ENCODE peak calls at places on chromosomes 2 and 18, in ten cellular contexts. One of them, this sample, is unnamed.

GRCh38 chr18:48455555-48456478 is 46.6 kb upstream of the ZBTB7C start:
- DNase-seq in sigmoid colon: no peak
- DNase-seq in ovary: peak; percentile 45
- DNase-seq in Karpas-422: no peak
- DNase-seq in astrocyte of the cerebellum: peak; percentile 97
- DNase-seq in A673: no peak
- DNase-seq in tibial nerve: no peak
- DNase-seq in AG09309: peak; percentile 92
- DNase-seq in left ventricle myocardium inferior: no peak
- DNase-seq in Panc1: no peak
- DNase-seq in this sample: no peak

GRCh38 chr2:196925768-196926561 is 542 bp downstream of the PGAP1 start:
- DNase-seq in sigmoid colon: peak; percentile 72
- DNase-seq in ovary: peak; percentile 53
- DNase-seq in Karpas-422: peak; percentile 74
- DNase-seq in astrocyte of the cerebellum: no peak
- DNase-seq in A673: peak; percentile 60
- DNase-seq in tibial nerve: peak; percentile 18
- DNase-seq in AG09309: no peak
- DNase-seq in left ventricle myocardium inferior: peak; percentile 29
- DNase-seq in Panc1: peak; percentile 7
- DNase-seq in this sample: peak; percentile 39

GRCh38 chr2:239979243-239980023 is 45.7 kb downstream of the NDUFA10 start:
- DNase-seq in sigmoid colon: no peak
- DNase-seq in ovary: no peak
- DNase-seq in Karpas-422: no peak
- DNase-seq in astrocyte of the cerebellum: peak; percentile 28
- DNase-seq in A673: no peak
- DNase-seq in tibial nerve: no peak
- DNase-seq in AG09309: no peak
- DNase-seq in left ventricle myocardium inferior: no peak
- DNase-seq in Panc1: no peak
- DNase-seq in this sample: no peak

GRCh38 chr18:44546954-44547353 is 133.7 kb upstream of the SETBP1 start:
- DNase-seq in sigmoid colon: no peak
- DNase-seq in ovary: no peak
- DNase-seq in Karpas-422: no peak
- DNase-seq in astrocyte of the cerebellum: no peak
- DNase-seq in A673: no peak
- DNase-seq in tibial nerve: no peak
- DNase-seq in AG09309: no peak
- DNase-seq in left ventricle myocardium inferior: no peak
- DNase-seq in Panc1: no peak
- DNase-seq in this sample: no peak

GRCh38 chr2:36380624-36381481 is 25.3 kb downstream of the CRIM1 start:
- DNase-seq in sigmoid colon: no peak
- DNase-seq in ovary: peak; percentile 43
- DNase-seq in Karpas-422: no peak
- DNase-seq in astrocyte of the cerebellum: no peak
- DNase-seq in A673: no peak
- DNase-seq in tibial nerve: no peak
- DNase-seq in AG09309: no peak
- DNase-seq in left ventricle myocardium inferior: peak; percentile 23
- DNase-seq in Panc1: no peak
- DNase-seq in this sample: peak; percentile 69

GRCh38 chr2:112050311-112050710 is 4.8 kb upstream of the TMEM87B start:
- DNase-seq in sigmoid colon: no peak
- DNase-seq in ovary: no peak
- DNase-seq in Karpas-422: no peak
- DNase-seq in astrocyte of the cerebellum: no peak
- DNase-seq in A673: no peak
- DNase-seq in tibial nerve: no peak
- DNase-seq in AG09309: no peak
- DNase-seq in left ventricle myocardium inferior: no peak
- DNase-seq in Panc1: no peak
- DNase-seq in this sample: no peak

GRCh38 chr18:50819027-50819726 is 639 bp downstream of the MRO start:
- DNase-seq in sigmoid colon: peak; percentile 67
- DNase-seq in ovary: peak; percentile 51
- DNase-seq in Karpas-422: no peak
- DNase-seq in astrocyte of the cerebellum: no peak
- DNase-seq in A673: no peak
- DNase-seq in tibial nerve: no peak
- DNase-seq in AG09309: no peak
- DNase-seq in left ventricle myocardium inferior: peak; percentile 33
- DNase-seq in Panc1: no peak
- DNase-seq in this sample: peak; percentile 59

GRCh38 chr2:74177697-74178096 is 982 bp downstream of the MOB1A start:
- DNase-seq in sigmoid colon: no peak
- DNase-seq in ovary: no peak
- DNase-seq in Karpas-422: no peak
- DNase-seq in astrocyte of the cerebellum: no peak
- DNase-seq in A673: no peak
- DNase-seq in tibial nerve: no peak
- DNase-seq in AG09309: no peak
- DNase-seq in left ventricle myocardium inferior: no peak
- DNase-seq in Panc1: no peak
- DNase-seq in this sample: no peak

GRCh38 chr2:153622285-153622684 is 143.7 kb upstream of the RPRM start:
- DNase-seq in sigmoid colon: no peak
- DNase-seq in ovary: no peak
- DNase-seq in Karpas-422: peak; percentile 60
- DNase-seq in astrocyte of the cerebellum: no peak
- DNase-seq in A673: peak; percentile 1
- DNase-seq in tibial nerve: no peak
- DNase-seq in AG09309: no peak
- DNase-seq in left ventricle myocardium inferior: no peak
- DNase-seq in Panc1: no peak
- DNase-seq in this sample: no peak

GRCh38 chr2:46361920-46362666 is 64.9 kb downstream of the EPAS1 start:
- DNase-seq in sigmoid colon: no peak
- DNase-seq in ovary: no peak
- DNase-seq in Karpas-422: no peak
- DNase-seq in astrocyte of the cerebellum: no peak
- DNase-seq in A673: no peak
- DNase-seq in tibial nerve: no peak
- DNase-seq in AG09309: no peak
- DNase-seq in left ventricle myocardium inferior: no peak
- DNase-seq in Panc1: no peak
- DNase-seq in this sample: peak; percentile 10

GRCh38 chr2:6773007-6773693 is 92.6 kb downstream of the CMPK2 start:
- DNase-seq in sigmoid colon: peak; percentile 71
- DNase-seq in ovary: peak; percentile 60
- DNase-seq in Karpas-422: peak; percentile 96
- DNase-seq in astrocyte of the cerebellum: no peak
- DNase-seq in A673: peak; percentile 61
- DNase-seq in tibial nerve: peak; percentile 51
- DNase-seq in AG09309: no peak
- DNase-seq in left ventricle myocardium inferior: peak; percentile 52
- DNase-seq in Panc1: peak; percentile 22
- DNase-seq in this sample: peak; percentile 94
- H3K4me3 ChIP-seq in sigmoid colon: peak overlapping the region; percentile 10
- H3K4me3 ChIP-seq in ovary: no peak overlapping the region
- H3K4me3 ChIP-seq in Karpas-422: peak overlapping the region; percentile 72
- H3K4me3 ChIP-seq in astrocyte of the cerebellum: peak overlapping the region; percentile 32
- H3K4me3 ChIP-seq in A673: no peak overlapping the region
- H3K4me3 ChIP-seq in tibial nerve: no peak overlapping the region
- H3K4me3 ChIP-seq in AG09309: no peak overlapping the region
- H3K4me3 ChIP-seq in left ventricle myocardium inferior: peak overlapping the region; percentile 35
- H3K4me3 ChIP-seq in Panc1: peak overlapping the region; percentile 29
- H3K4me3 ChIP-seq in this sample: peak overlapping the region; percentile 22

DNA sequence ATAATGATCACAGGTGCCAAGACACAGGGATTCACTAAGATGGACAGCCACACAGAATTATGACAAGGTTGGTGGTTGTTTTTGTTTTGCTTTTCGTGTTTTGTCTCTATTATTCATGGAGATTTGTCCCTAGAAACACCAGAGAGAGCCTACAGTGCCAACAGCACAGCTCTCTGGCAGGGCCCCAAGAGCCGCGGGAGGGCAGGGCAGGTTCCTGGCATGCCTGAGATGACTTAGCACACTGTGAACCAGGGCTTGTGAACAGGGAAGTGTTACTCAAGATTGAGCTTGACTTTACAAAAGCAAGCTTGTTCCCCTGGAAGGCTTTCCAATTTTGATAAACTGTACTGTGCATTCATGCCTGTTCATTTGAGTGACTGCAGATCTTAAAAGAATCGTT is 437.4 kb upstream of the SALL3 start:
- DNase-seq in sigmoid colon: peak; percentile 80
- DNase-seq in ovary: no peak
- DNase-seq in Karpas-422: no peak
- DNase-seq in astrocyte of the cerebellum: no peak
- DNase-seq in A673: no peak
- DNase-seq in tibial nerve: peak; percentile 68
- DNase-seq in AG09309: no peak
- DNase-seq in left ventricle myocardium inferior: peak; percentile 81
- DNase-seq in Panc1: no peak
- DNase-seq in this sample: peak; percentile 92
- H3K4me3 ChIP-seq in sigmoid colon: no peak overlapping the region
- H3K4me3 ChIP-seq in ovary: no peak overlapping the region
- H3K4me3 ChIP-seq in Karpas-422: no peak overlapping the region
- H3K4me3 ChIP-seq in astrocyte of the cerebellum: no peak overlapping the region
- H3K4me3 ChIP-seq in A673: no peak overlapping the region
- H3K4me3 ChIP-seq in tibial nerve: no peak overlapping the region
- H3K4me3 ChIP-seq in AG09309: no peak overlapping the region
- H3K4me3 ChIP-seq in left ventricle myocardium inferior: no peak overlapping the region
- H3K4me3 ChIP-seq in Panc1: no peak overlapping the region
- H3K4me3 ChIP-seq in this sample: no peak overlapping the region

GRCh38 chr2:161090401-161090800 is 69.8 kb upstream of the TANK start:
- DNase-seq in sigmoid colon: no peak
- DNase-seq in ovary: no peak
- DNase-seq in Karpas-422: peak; percentile 72
- DNase-seq in astrocyte of the cerebellum: no peak
- DNase-seq in A673: no peak
- DNase-seq in tibial nerve: no peak
- DNase-seq in AG09309: no peak
- DNase-seq in left ventricle myocardium inferior: no peak
- DNase-seq in Panc1: no peak
- DNase-seq in this sample: no peak
- H3K4me3 ChIP-seq in sigmoid colon: no peak overlapping the region
- H3K4me3 ChIP-seq in ovary: no peak overlapping the region
- H3K4me3 ChIP-seq in Karpas-422: no peak overlapping the region
- H3K4me3 ChIP-seq in astrocyte of the cerebellum: no peak overlapping the region
- H3K4me3 ChIP-seq in A673: no peak overlapping the region
- H3K4me3 ChIP-seq in tibial nerve: no peak overlapping the region
- H3K4me3 ChIP-seq in AG09309: no peak overlapping the region
- H3K4me3 ChIP-seq in left ventricle myocardium inferior: no peak overlapping the region
- H3K4me3 ChIP-seq in Panc1: no peak overlapping the region
- H3K4me3 ChIP-seq in this sample: no peak overlapping the region

DNA sequence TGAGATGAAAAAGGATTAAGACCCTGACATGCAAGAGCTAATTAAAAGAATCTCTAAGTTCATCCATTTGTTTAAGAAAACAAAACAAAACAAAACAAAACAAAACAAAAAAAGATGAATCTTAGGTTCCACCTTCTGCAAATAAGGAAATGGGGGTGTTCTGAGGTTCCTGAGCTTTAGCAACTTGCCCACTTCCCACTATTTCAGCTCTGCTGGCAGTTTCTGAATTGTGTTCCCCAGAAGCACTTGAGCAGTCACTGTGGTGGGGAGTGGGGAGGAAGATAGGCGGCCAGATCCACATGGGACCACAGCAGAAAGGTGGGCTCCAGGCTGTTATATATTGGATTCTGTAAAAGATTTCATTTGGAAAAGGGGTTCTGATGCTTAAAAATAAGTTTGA is 20.3 kb downstream of the INO80C start:
- DNase-seq in sigmoid colon: no peak
- DNase-seq in ovary: no peak
- DNase-seq in Karpas-422: no peak
- DNase-seq in astrocyte of the cerebellum: no peak
- DNase-seq in A673: no peak
- DNase-seq in tibial nerve: no peak
- DNase-seq in AG09309: no peak
- DNase-seq in left ventricle myocardium inferior: no peak
- DNase-seq in Panc1: no peak
- DNase-seq in this sample: no peak
- H3K4me3 ChIP-seq in sigmoid colon: no peak overlapping the region
- H3K4me3 ChIP-seq in ovary: no peak overlapping the region
- H3K4me3 ChIP-seq in Karpas-422: no peak overlapping the region
- H3K4me3 ChIP-seq in astrocyte of the cerebellum: no peak overlapping the region
- H3K4me3 ChIP-seq in A673: no peak overlapping the region
- H3K4me3 ChIP-seq in tibial nerve: no peak overlapping the region
- H3K4me3 ChIP-seq in AG09309: no peak overlapping the region
- H3K4me3 ChIP-seq in left ventricle myocardium inferior: no peak overlapping the region
- H3K4me3 ChIP-seq in Panc1: no peak overlapping the region
- H3K4me3 ChIP-seq in this sample: no peak overlapping the region

DNA sequence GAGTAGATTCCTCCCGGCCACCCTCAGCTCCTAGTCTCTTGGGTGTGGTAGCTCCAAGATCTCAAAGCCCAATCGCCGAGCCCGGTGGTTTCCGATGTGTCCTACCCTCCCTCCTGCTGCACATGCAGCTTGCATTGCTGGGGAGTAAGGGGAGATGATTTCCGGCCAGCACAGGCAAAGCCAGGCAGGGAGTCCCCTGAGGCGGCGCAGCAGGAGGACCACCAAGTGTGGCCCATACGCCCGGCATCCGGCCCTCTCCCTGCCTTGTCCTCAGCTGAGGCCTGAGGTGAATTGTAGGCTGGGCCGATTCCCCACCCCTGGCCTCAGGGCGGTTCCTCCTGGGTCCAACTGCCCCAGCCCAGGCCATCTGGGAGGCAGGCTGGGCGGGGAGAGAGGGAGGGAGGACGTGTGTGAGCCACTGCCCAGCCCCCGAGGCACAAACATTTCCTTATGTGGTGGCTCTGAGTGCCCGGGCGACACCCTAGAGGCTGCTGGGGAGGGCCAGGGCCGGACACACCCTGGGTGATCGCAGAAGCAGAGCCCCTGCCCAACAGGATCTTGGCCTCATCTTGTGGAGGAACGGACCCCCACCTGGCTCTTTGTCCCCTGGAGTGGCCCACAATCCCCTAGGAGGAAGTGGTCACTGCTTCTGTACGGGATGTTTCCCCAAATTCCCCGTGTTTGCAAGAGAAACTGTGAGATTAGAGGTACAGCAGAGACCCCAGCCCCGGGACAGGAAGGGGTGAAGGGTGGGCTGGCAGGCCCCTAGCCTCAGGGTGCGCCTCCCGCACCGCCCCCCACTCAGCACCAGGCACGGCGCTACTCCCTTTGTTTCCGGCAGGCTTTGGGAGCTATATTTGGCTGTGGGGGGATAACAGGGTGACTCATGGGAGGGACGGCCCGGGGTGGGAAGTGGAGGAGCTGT is 41.9 kb upstream of the PTMA start:
- DNase-seq in sigmoid colon: peak; percentile 99
- DNase-seq in ovary: peak; percentile 93
- DNase-seq in Karpas-422: peak; percentile 88
- DNase-seq in astrocyte of the cerebellum: no peak
- DNase-seq in A673: peak; percentile 41
- DNase-seq in tibial nerve: peak; percentile 86
- DNase-seq in AG09309: peak; percentile 61
- DNase-seq in left ventricle myocardium inferior: peak; percentile 96
- DNase-seq in Panc1: peak; percentile 74
- DNase-seq in this sample: peak; percentile 98
- H3K4me3 ChIP-seq in sigmoid colon: peak overlapping the region; percentile 54
- H3K4me3 ChIP-seq in ovary: peak overlapping the region; percentile 48
- H3K4me3 ChIP-seq in Karpas-422: peak overlapping the region; percentile 78
- H3K4me3 ChIP-seq in astrocyte of the cerebellum: no peak overlapping the region
- H3K4me3 ChIP-seq in A673: no peak overlapping the region
- H3K4me3 ChIP-seq in tibial nerve: peak overlapping the region; percentile 44
- H3K4me3 ChIP-seq in AG09309: peak overlapping the region; percentile 50
- H3K4me3 ChIP-seq in left ventricle myocardium inferior: peak overlapping the region; percentile 71
- H3K4me3 ChIP-seq in Panc1: peak overlapping the region; percentile 66
- H3K4me3 ChIP-seq in this sample: peak overlapping the region; percentile 38